ENCODE peak calls at places on chromosomes 7 and 10, in seven cellular contexts. T is mesenchymal stem cell, W is H9, P is IMR-90, A is H1, U is mesendoderm, Q is trophoblast cell. C is an unnamed sample.

GRCh38 chr10:30182191-30183075 is 123.0 kb upstream of the JCAD start:
- DNase-seq in T (peak; percentile 92), W (no peak), P (peak; percentile 90), A (no peak), U (peak; percentile 74), Q (peak; percentile 94), C (no peak)

GRCh38 chr10:61545170-61545569 is 92.0 kb upstream of the TMEM26 start:
- DNase-seq in T (no peak), W (no peak), P (no peak), A (no peak), U (no peak), Q (no peak), C (no peak)

GRCh38 chr10:36349445-36350063 is 707.5 kb upstream of the FZD8 start:
- DNase-seq in T (peak; percentile 87), W (no peak), P (peak; percentile 91), A (no peak), U (peak; percentile 75), Q (no peak), C (no peak)

GRCh38 chr10:132858121-132859081 is 72.5 kb upstream of the NKX6-2 start:
- DNase-seq in T (no peak), W (peak; percentile 66), P (no peak), A (no peak), U (no peak), Q (no peak), C (no peak)

GRCh38 chr7:157000047-157000726 is 10.3 kb downstream of the MNX1 start:
- DNase-seq in T (no peak), W (peak; percentile 56), P (no peak), A (no peak), U (no peak), Q (no peak), C (no peak)

GRCh38 chr10:69635428-69636272 is 5.6 kb downstream of the FAM241B start:
- DNase-seq in T (no peak), W (peak; percentile 30), P (no peak), A (no peak), U (no peak), Q (no peak), C (no peak)

GRCh38 chr10:1514641-1515040 is 222.7 kb downstream of the ADARB2 start:
- DNase-seq in T (no peak), W (no peak), P (no peak), A (no peak), U (no peak), Q (no peak), C (no peak)

GRCh38 chr7:150937848-150938561 is 40.1 kb downstream of the KCNH2 start:
- DNase-seq in T (no peak), W (no peak), P (peak; percentile 58), A (no peak), U (peak; percentile 47), Q (no peak), C (no peak)

GRCh38 chr10:3902054-3902808 is 117.2 kb upstream of the KLF6 start:
- DNase-seq in T (peak; percentile 83), W (no peak), P (no peak), A (no peak), U (no peak), Q (no peak), C (no peak)

GRCh38 chr7:100728196-100728595 is 5.2 kb upstream of the ZAN start:
- DNase-seq in T (no peak), W (no peak), P (no peak), A (no peak), U (no peak), Q (no peak), C (no peak)

GRCh38 chr10:96034625-96035024 is 8.8 kb upstream of the CCNJ start:
- DNase-seq in T (no peak), W (no peak), P (no peak), A (no peak), U (no peak), Q (no peak), C (no peak)

GRCh38 chr7:142391191-142391992 is 133.5 kb upstream of the PRSS58 start:
- DNase-seq in T (no peak), W (peak; percentile 76), P (peak; percentile 15), A (peak; percentile 38), U (peak; percentile 78), Q (peak; percentile 40), C (peak; percentile 51)

GRCh38 chr10:111076682-111077661 is at the start of gene ADRA2A:
- DNase-seq in T (peak; percentile 46), W (peak; percentile 79), P (peak; percentile 15), A (peak; percentile 67), U (peak; percentile 80), Q (no peak), C (peak; percentile 62)

GRCh38 chr10:27192284-27192683 is 37.1 kb downstream of the MASTL start:
- DNase-seq in T (peak; percentile 93), W (no peak), P (peak; percentile 95), A (no peak), U (no peak), Q (peak; percentile 22), C (no peak)

DNA sequence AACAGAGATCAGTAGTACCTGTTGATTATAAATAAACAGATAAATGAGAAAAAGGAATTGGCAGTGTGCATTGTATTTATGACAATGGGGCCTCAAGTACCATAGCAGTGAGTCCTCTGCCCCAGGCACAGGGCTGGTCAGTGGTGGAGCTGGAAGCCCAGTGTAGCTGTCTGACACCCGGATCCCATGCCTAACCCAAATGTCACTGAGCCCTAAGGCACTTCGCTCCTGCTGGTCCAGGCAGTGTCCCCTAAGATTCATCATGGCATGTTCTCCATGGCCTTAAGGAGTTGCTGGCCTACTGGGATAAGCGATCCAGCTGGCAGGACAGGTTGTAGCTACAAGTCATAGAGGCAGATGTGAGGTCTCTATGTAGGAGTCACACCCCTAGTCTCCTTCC is 3.3 kb upstream of the ZNF736 start:
- DNase-seq in T (no peak), W (no peak), P (no peak), A (no peak), U (no peak), Q (peak; percentile 79), C (no peak)
- H3K4me1 ChIP-seq in T (no peaks in the 10 kb centered on the region), W (no peaks in the 10 kb centered on the region), P (peaks cover 3% of the 10 kb centered on the region), A (no peaks in the 10 kb centered on the region), U (no peaks in the 10 kb centered on the region), Q (no peaks in the 10 kb centered on the region), C (no peaks in the 10 kb centered on the region)

GRCh38 chr7:70361821-70362220 is 763.5 kb downstream of the AUTS2 start:
- DNase-seq in T (no peak), W (no peak), P (no peak), A (no peak), U (no peak), Q (no peak), C (no peak)
- H2BK5ac ChIP-seq in T (no peak overlapping the region), W (no peak overlapping the region), P (no peak overlapping the region), A (no peak overlapping the region), U (no peak overlapping the region), Q (no peak overlapping the region), C (no peak overlapping the region)

DNA sequence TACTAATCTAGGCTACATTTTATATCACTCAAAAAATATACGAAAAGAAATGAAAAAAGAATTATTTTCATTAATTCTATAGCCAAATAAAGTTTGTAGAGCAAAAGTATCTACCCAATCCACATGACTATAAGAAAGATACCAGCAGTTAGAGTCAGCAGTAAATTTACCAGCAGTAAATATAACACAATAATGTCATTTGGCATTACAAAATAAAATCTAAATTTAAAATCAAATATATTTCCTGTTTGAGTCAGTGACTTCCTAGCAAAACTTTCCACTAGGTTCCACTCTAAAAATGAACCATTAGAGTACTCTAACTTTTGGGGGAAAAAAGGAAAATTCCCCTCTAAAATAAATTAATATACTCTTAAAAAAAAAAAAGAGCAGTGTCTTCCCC is 144.8 kb downstream of the CPEB3 start:
- DNase-seq in T (no peak), W (no peak), P (no peak), A (no peak), U (no peak), Q (no peak), C (no peak)
- H2BK120ac ChIP-seq in T (no peak overlapping the region), W (no peak overlapping the region), P (no peak overlapping the region), A (no peak overlapping the region), U (no peak overlapping the region), Q (no peak overlapping the region), C (no peak overlapping the region)

DNA sequence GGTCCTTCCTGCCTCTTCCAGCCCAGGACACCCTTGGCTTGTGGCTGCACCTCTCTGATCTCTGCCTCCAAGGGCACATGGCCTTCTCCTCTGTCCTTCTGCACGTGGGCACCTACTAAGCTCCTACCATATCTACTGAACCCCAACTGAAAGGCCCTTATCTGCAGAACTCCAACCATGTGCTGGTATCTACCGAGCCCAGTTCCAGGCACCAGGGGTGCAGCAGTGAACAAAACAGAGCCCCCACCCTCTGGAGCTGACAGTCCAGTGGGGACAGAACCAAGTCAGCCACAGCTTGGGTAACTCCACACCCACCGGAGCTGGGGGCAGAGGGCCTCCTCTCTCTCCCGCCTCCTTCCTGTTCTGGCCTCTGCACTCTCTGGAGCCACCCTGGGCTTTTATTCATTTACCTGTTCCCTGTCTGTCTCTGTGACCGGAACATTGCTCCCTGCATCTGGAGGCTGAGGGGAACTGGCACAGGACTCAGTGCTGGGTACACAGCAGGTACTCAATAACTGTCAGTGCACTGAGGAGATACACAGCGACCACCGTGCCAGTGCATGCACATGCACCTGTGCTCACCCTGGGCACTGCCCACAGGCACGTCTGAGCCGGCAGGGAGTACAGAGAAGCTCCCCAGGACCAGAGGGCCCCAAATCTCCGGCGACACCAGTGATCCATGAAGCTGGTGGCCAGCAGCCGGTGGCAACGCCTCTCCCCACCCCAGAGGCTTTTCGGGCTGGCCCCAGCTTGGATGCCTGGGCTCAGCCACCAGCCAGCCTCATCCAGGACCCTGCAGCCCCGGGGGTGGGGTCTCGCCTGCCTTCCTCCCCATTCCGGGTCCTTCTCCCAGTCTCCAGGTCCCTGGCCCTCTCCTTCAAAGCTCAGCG is 2.0 kb downstream of the MICALL2 start:
- DNase-seq in T (no peak), W (no peak), P (no peak), A (no peak), U (no peak), Q (no peak), C (no peak)
- H3K4me1 ChIP-seq in T (peaks cover 73% of the 10 kb centered on the region), W (no peaks in the 10 kb centered on the region), P (peaks cover 42% of the 10 kb centered on the region), A (peaks cover 10% of the 10 kb centered on the region), U (no peaks in the 10 kb centered on the region), Q (peaks cover 64% of the 10 kb centered on the region), C (peaks cover 31% of the 10 kb centered on the region)

GRCh38 chr7:87785368-87785995 is 90.7 kb downstream of the SLC25A40 start:
- DNase-seq in T (no peak), W (no peak), P (no peak), A (no peak), U (no peak), Q (no peak), C (no peak)

GRCh38 chr7:87784424-87784823 is 91.7 kb downstream of the SLC25A40 start:
- DNase-seq in T (no peak), W (no peak), P (peak; percentile 4), A (no peak), U (peak; percentile 24), Q (no peak), C (no peak)

GRCh38 chr7:87779806-87780205 is 96.4 kb downstream of the SLC25A40 start:
- DNase-seq in T (no peak), W (no peak), P (no peak), A (no peak), U (no peak), Q (no peak), C (no peak)
- H2BK5ac ChIP-seq in T (no peak overlapping the region), W (no peak overlapping the region), P (no peak overlapping the region), A (no peak overlapping the region), U (no peak overlapping the region), Q (no peak overlapping the region), C (no peak overlapping the region)

GRCh38 chr10:86048973-86049372 is 317.6 kb downstream of the GRID1 start:
- DNase-seq in T (no peak), W (no peak), P (no peak), A (no peak), U (no peak), Q (no peak), C (no peak)
- H2BK120ac ChIP-seq in T (no peak overlapping the region), W (no peak overlapping the region), P (no peak overlapping the region), A (no peak overlapping the region), U (no peak overlapping the region), Q (no peak overlapping the region), C (no peak overlapping the region)

C was measured in neuronal stem cell.